ENCODE peak calls at places on chromosomes 5 and 9, in six cellular contexts. D is GM12878, Y is HepG2, U is HCT116, A is K562, P is H1. R is an unnamed sample.

GRCh38 chr5:16894236-16895057 is 41.6 kb downstream of the MYO10 start:
- DNase-seq in U (peak; percentile 89), A (no peak), Y (peak; percentile 75), D (no peak), P (no peak), R (no peak)

GRCh38 chr9:78235296-78235770 is 542 bp upstream of the CEP78 start:
- DNase-seq in D (no peak), Y (no peak), U (no peak), A (no peak), P (no peak), R (no peak)

GRCh38 chr5:61675015-61675692 is 343.1 kb downstream of the ZSWIM6 start:
- DNase-seq in U (peak; percentile 12), P (no peak), A (no peak), Y (peak; percentile 16), D (no peak), R (no peak)

GRCh38 chr5:27011274-27011673 is 27.1 kb downstream of the CDH9 start:
- DNase-seq in P (no peak), D (no peak), A (no peak), Y (no peak), U (no peak), R (no peak)

GRCh38 chr9:76044420-76044819 is 153.9 kb downstream of the PCSK5 start:
- DNase-seq in D (no peak), P (no peak), A (no peak), Y (no peak), U (no peak), R (no peak)

GRCh38 chr5:149386166-149386565 is 7.1 kb upstream of the IL17B start:
- DNase-seq in P (no peak), D (no peak), U (no peak), A (no peak), Y (no peak), R (no peak)

GRCh38 chr5:111069839-111070238 is 1.7 kb upstream of the TSLP start:
- DNase-seq in Y (no peak), U (no peak), A (no peak), P (no peak), D (no peak), R (no peak)

GRCh38 chr5:108481355-108481931 is 99.5 kb upstream of the FBXL17 start:
- DNase-seq in D (peak; percentile 30), P (peak; percentile 5), A (peak; percentile 14), Y (peak; percentile 20), U (peak; percentile 26), R (no peak)

GRCh38 chr9:1051286-1052118 is 1.3 kb downstream of the DMRT2 start:
- DNase-seq in P (no peak), Y (no peak), D (no peak), A (no peak), U (no peak), R (peak; percentile 68)

GRCh38 chr9:18907927-18908625 is 124.9 kb downstream of the SAXO1 start:
- DNase-seq in P (no peak), Y (no peak), U (no peak), A (no peak), D (no peak), R (no peak)

GRCh38 chr9:125701351-125701750 is 5.7 kb downstream of the MAPKAP1 start:
- DNase-seq in D (no peak), A (no peak), Y (no peak), P (no peak), U (no peak), R (no peak)

GRCh38 chr9:88256216-88256615 is 117.9 kb upstream of the SPATA31C2 start:
- DNase-seq in P (no peak), U (no peak), Y (no peak), A (no peak), D (no peak), R (no peak)

GRCh38 chr5:117337064-117337749 is 762.6 kb upstream of the SEMA6A start:
- DNase-seq in D (no peak), U (no peak), Y (no peak), A (no peak), P (no peak), R (no peak)

GRCh38 chr9:75001719-75002421 is 26.2 kb downstream of the CARNMT1 start:
- DNase-seq in Y (peak; percentile 99), D (peak; percentile 36), P (no peak), U (peak; percentile 74), A (peak; percentile 28), R (no peak)

GRCh38 chr5:170960567-170960966 is 98.7 kb downstream of the RANBP17 start:
- DNase-seq in A (no peak), D (no peak), Y (no peak), P (no peak), U (no peak), R (no peak)

GRCh38 chr9:124818431-124819281 is 34.6 kb upstream of the WDR38 start:
- DNase-seq in A (peak; percentile 50), D (no peak), Y (peak; percentile 90), P (no peak), U (peak; percentile 82), R (peak; percentile 57)

GRCh38 chr5:145198871-145199270 is 636.3 kb downstream of the PRELID2 start:
- DNase-seq in D (no peak), P (no peak), A (no peak), Y (no peak), U (no peak), R (no peak)

GRCh38 chr9:25994605-25995004 is 316.4 kb upstream of the TUSC1 start:
- DNase-seq in U (no peak), A (no peak), D (no peak), Y (no peak), P (no peak), R (no peak)

GRCh38 chr9:89940625-89941024 is 335.8 kb downstream of the GADD45G start:
- DNase-seq in P (no peak), Y (no peak), D (no peak), U (no peak), A (no peak), R (no peak)

DNA sequence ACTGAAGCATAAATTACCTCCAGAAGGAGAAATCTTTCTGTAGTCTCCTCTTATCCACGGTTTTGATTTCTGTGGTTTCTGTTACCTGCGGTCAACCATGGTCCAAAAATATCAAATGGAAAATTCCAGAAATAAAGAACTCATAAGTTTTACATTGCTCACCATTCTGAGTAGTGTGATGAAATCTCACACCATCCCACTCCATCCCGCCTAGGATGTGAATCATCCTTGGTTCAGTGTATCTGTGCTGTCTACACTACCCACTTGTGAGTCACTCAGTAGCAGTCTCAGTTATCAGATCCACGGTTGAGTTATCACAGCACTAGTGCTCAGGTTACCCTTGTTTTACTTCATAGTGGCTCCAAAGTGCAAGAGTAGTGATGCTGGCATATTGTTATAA is 371.2 kb downstream of the NFIB start:
- DNase-seq in P (no peak), Y (no peak), D (no peak), U (no peak), A (no peak), R (no peak)
- TF ChIP-seq ATF3 in P (no peak), Y (no peak), D (no peak), U (no peak), A (no peak), R (no peak)

GRCh38 chr5:38845555-38846378 is at the start of gene OSMR:
- DNase-seq in Y (peak; percentile 84), P (no peak), U (peak; percentile 78), A (peak; percentile 30), D (no peak), R (peak; percentile 69)
- TF ChIP-seq ATF3 in Y (no peak), P (no peak), U (no peak), A (no peak), D (no peak), R (no peak)

GRCh38 chr5:997001-997474 is 11.6 kb upstream of the NKD2 start:
- DNase-seq in A (peak; percentile 73), P (no peak), U (no peak), D (no peak), Y (peak; percentile 35), R (peak; percentile 13)
- TF ChIP-seq ATF3 in A (no peak), P (no peak), U (no peak), D (no peak), Y (no peak), R (no peak)

DNA sequence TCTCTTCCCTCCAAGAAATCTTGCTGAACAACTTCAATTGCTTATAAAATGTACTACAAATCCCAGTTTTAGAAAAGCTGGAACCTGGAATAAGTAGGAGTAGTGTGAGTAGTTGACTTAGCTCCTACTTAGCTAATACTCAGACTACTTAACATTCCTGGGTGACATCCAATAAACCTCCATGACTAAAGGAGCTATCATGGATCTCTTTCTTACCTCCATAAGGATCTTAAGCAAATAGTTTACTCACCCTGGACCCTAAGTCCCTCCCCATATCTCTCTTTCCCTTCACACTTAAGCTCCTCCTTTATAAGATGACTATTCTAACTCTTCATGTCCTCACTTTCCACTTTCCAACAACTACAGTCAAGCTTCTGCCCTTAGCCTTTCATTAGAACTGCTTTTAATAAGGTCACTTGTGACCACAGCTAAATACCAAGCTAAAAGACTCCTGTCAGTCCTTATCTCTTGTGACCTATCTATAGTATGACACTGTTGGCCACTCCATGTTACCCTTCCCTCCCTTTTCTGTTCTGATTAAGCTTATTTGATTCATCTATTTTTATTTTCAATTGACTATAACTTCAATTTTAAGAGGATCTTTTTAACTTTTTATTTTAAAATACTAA is 194.9 kb downstream of the RFX3 start:
- DNase-seq in D (no peak), U (no peak), Y (no peak), P (no peak), A (no peak), R (no peak)
- TF ChIP-seq ATF3 in D (no peak), U (no peak), Y (no peak), P (no peak), A (no peak), R (no peak)

DNA sequence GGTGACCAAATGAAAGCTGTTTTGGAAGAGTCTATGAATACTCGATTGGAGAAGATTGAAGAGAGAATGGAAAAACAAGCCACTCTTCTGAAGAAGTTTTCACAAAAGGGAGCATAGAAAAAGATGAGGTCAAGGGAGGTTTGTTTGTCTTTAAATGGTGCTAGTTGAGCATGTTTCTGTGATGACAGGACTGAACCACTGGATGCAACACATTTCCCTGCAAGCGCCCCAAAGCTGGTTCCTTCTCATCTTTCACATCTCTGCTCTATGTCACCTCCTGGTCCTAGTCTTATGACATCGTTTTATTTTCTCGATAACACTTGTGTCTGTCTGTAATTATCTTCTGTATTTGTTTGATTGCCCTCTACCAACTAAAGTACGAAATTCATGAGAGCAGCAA is 3.8 kb upstream of the CCDC192 start:
- DNase-seq in P (no peak), D (no peak), U (no peak), Y (no peak), A (no peak), R (no peak)
- TF ChIP-seq ATF3 in P (no peak), D (no peak), U (no peak), Y (no peak), A (no peak), R (no peak)

GRCh38 chr5:82664711-82665110 is 386.6 kb upstream of the RPS23 start:
- DNase-seq in A (no peak), D (no peak), U (no peak), Y (peak; percentile 14), P (no peak), R (no peak)
- TF ChIP-seq ATF3 in A (no peak), D (no peak), U (no peak), Y (no peak), P (no peak), R (no peak)

DNA sequence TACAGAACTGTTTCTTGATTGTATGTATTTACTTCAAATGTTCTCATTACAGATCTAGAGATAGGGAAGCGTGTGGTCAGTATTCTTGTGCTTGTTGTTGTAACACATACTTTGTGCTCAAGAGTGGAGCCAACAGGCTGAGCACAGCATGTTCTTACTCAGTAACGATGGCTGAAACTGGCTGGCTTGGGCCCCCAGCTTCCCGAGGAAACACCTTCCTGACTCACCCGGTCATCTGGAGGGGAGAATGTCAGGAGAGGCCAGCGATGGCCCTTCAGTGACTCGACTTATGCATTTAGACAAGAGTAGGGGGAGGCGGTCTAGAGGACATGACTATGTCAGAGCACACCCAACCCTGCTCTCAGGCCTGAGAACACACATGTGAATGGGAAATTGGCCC is 25.6 kb downstream of the ZNF474 start:
- DNase-seq in A (peak; percentile 14), Y (no peak), P (no peak), U (no peak), D (no peak), R (no peak)
- TF ChIP-seq ATF3 in A (no peak), Y (no peak), P (no peak), U (no peak), D (no peak), R (no peak)